ENCODE peak calls at places on chromosome 12, in four cellular contexts. One of them, this sample, is unnamed.

GRCh38 chr12:64098709-64099354 is 123.3 kb downstream of the KICS2 start:
- DNase-seq in H4: no peak
- DNase-seq in amniotic stem cell: no peak
- DNase-seq in GM23338: no peak
- DNase-seq in this sample: no peak

GRCh38 chr12:89971880-89972279 is 263.2 kb upstream of the ATP2B1 start:
- DNase-seq in H4: no peak
- DNase-seq in amniotic stem cell: no peak
- DNase-seq in GM23338: no peak
- DNase-seq in this sample: peak; percentile 13

GRCh38 chr12:27460471-27460978 is 14.0 kb downstream of the SMCO2 start:
- DNase-seq in H4: no peak
- DNase-seq in amniotic stem cell: no peak
- DNase-seq in GM23338: no peak
- DNase-seq in this sample: no peak

GRCh38 chr12:57726151-57726883 is 12.2 kb downstream of the AGAP2 start:
- DNase-seq in H4: peak; percentile 74
- DNase-seq in amniotic stem cell: peak; percentile 33
- DNase-seq in GM23338: peak; percentile 96
- DNase-seq in this sample: peak; percentile 86

GRCh38 chr12:53229454-53229853 is 2.6 kb downstream of the RARG start:
- DNase-seq in H4: no peak
- DNase-seq in amniotic stem cell: no peak
- DNase-seq in GM23338: peak; percentile 24
- DNase-seq in this sample: no peak

GRCh38 chr12:96719671-96720362 is 187.2 kb upstream of the NEDD1 start:
- DNase-seq in H4: peak; percentile 54
- DNase-seq in amniotic stem cell: no peak
- DNase-seq in GM23338: peak; percentile 11
- DNase-seq in this sample: no peak

GRCh38 chr12:726281-727140 is 25.9 kb upstream of the WNK1 start:
- DNase-seq in H4: no peak
- DNase-seq in amniotic stem cell: no peak
- DNase-seq in GM23338: no peak
- DNase-seq in this sample: no peak

GRCh38 chr12:62603061-62603810 is 136.6 kb downstream of the MON2 start:
- DNase-seq in H4: peak; percentile 82
- DNase-seq in amniotic stem cell: peak; percentile 48
- DNase-seq in GM23338: peak; percentile 86
- DNase-seq in this sample: peak; percentile 94

GRCh38 chr12:114403690-114404450 is 2.1 kb downstream of the TBX5 start:
- DNase-seq in H4: no peak
- DNase-seq in amniotic stem cell: no peak
- DNase-seq in GM23338: peak; percentile 71
- DNase-seq in this sample: peak; percentile 56

GRCh38 chr12:47717046-47717442 is 8.2 kb downstream of the ENDOU start:
- DNase-seq in H4: no peak
- DNase-seq in amniotic stem cell: no peak
- DNase-seq in GM23338: no peak
- DNase-seq in this sample: no peak

GRCh38 chr12:66160704-66161103 is 9.1 kb downstream of the TMBIM4 start:
- DNase-seq in H4: no peak
- DNase-seq in amniotic stem cell: no peak
- DNase-seq in GM23338: peak; percentile 2
- DNase-seq in this sample: no peak

GRCh38 chr12:121796855-121797751 is 3.6 kb upstream of the RHOF start:
- DNase-seq in H4: peak; percentile 88
- DNase-seq in amniotic stem cell: peak; percentile 76
- DNase-seq in GM23338: peak; percentile 94
- DNase-seq in this sample: peak; percentile 93

GRCh38 chr12:94147991-94148840 is at the start of gene PLXNC1:
- DNase-seq in H4: no peak
- DNase-seq in amniotic stem cell: peak; percentile 3
- DNase-seq in GM23338: peak; percentile 75
- DNase-seq in this sample: peak; percentile 52

GRCh38 chr12:93707836-93708235 is 30.7 kb downstream of the CRADD start:
- DNase-seq in H4: no peak
- DNase-seq in amniotic stem cell: no peak
- DNase-seq in GM23338: no peak
- DNase-seq in this sample: no peak

GRCh38 chr12:5789469-5789968 is 155.5 kb downstream of the ANO2 start:
- DNase-seq in H4: peak; percentile 92
- DNase-seq in amniotic stem cell: no peak
- DNase-seq in GM23338: no peak
- DNase-seq in this sample: no peak

GRCh38 chr12:113601656-113602263 is 130.1 kb upstream of the LHX5 start:
- DNase-seq in H4: no peak
- DNase-seq in amniotic stem cell: no peak
- DNase-seq in GM23338: peak; percentile 70
- DNase-seq in this sample: no peak

GRCh38 chr12:7856516-7856915 is 16.2 kb downstream of the SLC2A14 start:
- DNase-seq in H4: no peak
- DNase-seq in amniotic stem cell: no peak
- DNase-seq in GM23338: no peak
- DNase-seq in this sample: peak; percentile 55

GRCh38 chr12:99281277-99281676 is 366.3 kb upstream of the GARIN6 start:
- DNase-seq in H4: no peak
- DNase-seq in amniotic stem cell: no peak
- DNase-seq in GM23338: no peak
- DNase-seq in this sample: no peak

GRCh38 chr12:41014643-41015020 is 173.5 kb upstream of the PDZRN4 start:
- DNase-seq in H4: no peak
- DNase-seq in amniotic stem cell: no peak
- DNase-seq in GM23338: no peak
- DNase-seq in this sample: no peak

GRCh38 chr12:87439990-87440827 is 589.0 kb downstream of the C12orf50 start:
- DNase-seq in H4: peak; percentile 81
- DNase-seq in amniotic stem cell: peak; percentile 60
- DNase-seq in GM23338: no peak
- DNase-seq in this sample: peak; percentile 59

GRCh38 chr12:88750867-88751543 is 170.7 kb upstream of the KITLG start:
- DNase-seq in H4: no peak
- DNase-seq in amniotic stem cell: no peak
- DNase-seq in GM23338: no peak
- DNase-seq in this sample: peak; percentile 3

GRCh38 chr12:131591136-131591535 is 119.8 kb upstream of the SFSWAP start:
- DNase-seq in H4: no peak
- DNase-seq in amniotic stem cell: no peak
- DNase-seq in GM23338: no peak
- DNase-seq in this sample: no peak

GRCh38 chr12:39772708-39773665 is 153.4 kb upstream of the ABCD2 start:
- DNase-seq in H4: no peak
- DNase-seq in amniotic stem cell: no peak
- DNase-seq in GM23338: no peak
- DNase-seq in this sample: no peak